ENCODE peak calls at places on chromosome 18, in five cellular contexts. B is AG09309, W is mammary epithelial cell, Q is transverse colon, N is RWPE1. J is an unnamed sample.
A peak's percentile ranks its signal among the peaks of the same experiment; 100 is the strongest.

GRCh38 chr18:79404567-79404910 is 8.8 kb downstream of the NFATC1 start:
- DNase-seq in N (no peak), Q (no peak), W (no peak), B (no peak), J (no peak)

GRCh38 chr18:35577045-35577848 is 4.3 kb upstream of the GALNT1 start:
- DNase-seq in W (peak; percentile 14), N (no peak), B (no peak), Q (no peak), J (no peak)

GRCh38 chr18:13376841-13377351 is 158.3 kb downstream of the LDLRAD4 start:
- DNase-seq in Q (no peak), B (no peak), W (no peak), N (no peak), J (no peak)

GRCh38 chr18:31245820-31246219 is 72.1 kb upstream of the DSG1 start:
- DNase-seq in Q (no peak), B (no peak), N (no peak), W (peak; percentile 86), J (no peak)

GRCh38 chr18:23281626-23282436 is 146.5 kb downstream of the CABLES1 start:
- DNase-seq in N (peak; percentile 66), B (peak; percentile 67), W (peak; percentile 94), Q (no peak), J (no peak)

GRCh38 chr18:37424507-37424906 is 141.1 kb downstream of the CELF4 start:
- DNase-seq in Q (no peak), W (no peak), B (no peak), N (no peak), J (no peak)

GRCh38 chr18:69718912-69719547 is 228.6 kb downstream of the CD226 start:
- DNase-seq in N (no peak), Q (no peak), B (no peak), W (no peak), J (no peak)

GRCh38 chr18:73431620-73432019 is 563.8 kb upstream of the NETO1 start:
- DNase-seq in Q (no peak), B (no peak), N (no peak), W (peak; percentile 2), J (no peak)

GRCh38 chr18:49849331-49850217 is 36.2 kb upstream of the ACAA2 start:
- DNase-seq in Q (peak; percentile 93), W (peak; percentile 98), B (peak; percentile 42), N (peak; percentile 95), J (no peak)

GRCh38 chr18:76943542-76944339 is 121.4 kb downstream of the ZNF236 start:
- DNase-seq in N (no peak), B (peak; percentile 39), Q (no peak), W (no peak), J (no peak)

GRCh38 chr18:61148322-61148721 is 184.9 kb upstream of the CDH20 start:
- DNase-seq in N (no peak), B (no peak), W (no peak), Q (no peak), J (no peak)

DNA sequence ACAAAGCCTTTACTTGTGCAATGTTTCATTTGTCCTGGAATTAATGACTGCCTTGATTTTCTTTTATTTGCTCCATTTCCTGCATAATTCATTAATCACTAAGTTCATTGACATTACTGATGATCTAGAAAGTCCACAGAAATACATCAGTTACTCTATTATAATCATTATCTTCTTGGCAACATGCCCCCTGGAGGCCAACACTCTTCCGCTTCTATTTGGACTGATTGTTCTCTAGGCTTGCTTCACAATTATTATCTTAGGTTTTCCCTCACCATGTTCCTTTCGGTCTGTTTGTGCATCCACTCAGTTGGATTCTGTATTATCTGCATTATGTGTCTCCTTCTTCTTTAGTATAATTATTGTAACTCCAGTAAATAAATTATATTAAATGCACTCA is 461.0 kb upstream of the CDH2 start:
- DNase-seq in B (no peak), W (no peak), N (no peak), Q (no peak), J (no peak)
- TF ChIP-seq CTCF in B (no peak), W (peak; percentile 2), N (no peak), Q (no peak), J (no peak)

GRCh38 chr18:21980744-21981143 is 188.6 kb upstream of the GATA6 start:
- DNase-seq in W (no peak), N (no peak), B (no peak), Q (no peak), J (no peak)
- TF ChIP-seq CTCF in W (no peak), N (no peak), B (no peak), Q (no peak), J (no peak)

GRCh38 chr18:50924372-50924771 is 43.5 kb upstream of the ELAC1 start:
- DNase-seq in Q (no peak), N (no peak), B (no peak), W (no peak), J (no peak)
- TF ChIP-seq CTCF in Q (no peak), N (no peak), B (no peak), W (no peak), J (no peak)

GRCh38 chr18:12086677-12087482 is 6.8 kb upstream of the ANKRD62 start:
- DNase-seq in W (no peak), N (no peak), Q (no peak), B (no peak), J (no peak)
- TF ChIP-seq CTCF in W (no peak), N (no peak), Q (no peak), B (no peak), J (no peak)